ENCODE peak calls at places on chromosomes 1 and 21, in ten cellular contexts. N, H, M, I, O, A, Q, X, U and F are unnamed samples.

GRCh38 chr1:24095140-24095859 is 16.6 kb downstream of the MYOM3 start:
- DNase-seq in N (no peak), H (no peak), M (no peak), I (no peak), O (no peak), A (no peak), Q (no peak), X (no peak), U (no peak), F (no peak)

GRCh38 chr1:209583408-209583807 is at the start of gene CAMK1G:
- DNase-seq in N (no peak), H (no peak), M (no peak), I (peak), O (no peak), A (no peak), Q (no peak), X (peak), U (no peak), F (no peak)

GRCh38 chr1:101158424-101158823 is 78.4 kb upstream of the S1PR1 start:
- DNase-seq in N (no peak), H (no peak), M (no peak), I (no peak), O (no peak), A (no peak), Q (no peak), X (no peak), U (no peak), F (no peak)

GRCh38 chr1:37537378-37537777 is 16.7 kb downstream of the SNIP1 start:
- DNase-seq in N (no peak), H (no peak), M (no peak), I (no peak), O (peak), A (no peak), Q (no peak), X (no peak), U (no peak), F (no peak)

GRCh38 chr1:151716771-151717631 is at the start of gene CELF3:
- DNase-seq in N (no peak), H (no peak), M (no peak), I (no peak), O (no peak), A (no peak), Q (no peak), X (no peak), U (no peak), F (no peak)

GRCh38 chr1:3817138-3817740 is 20.9 kb upstream of the LRRC47 start:
- DNase-seq in N (no peak), H (no peak), M (no peak), I (no peak), O (no peak), A (no peak), Q (no peak), X (no peak), U (no peak), F (no peak)

GRCh38 chr1:48674641-48675040 is 102.0 kb downstream of the BEND5 start:
- DNase-seq in N (no peak), H (no peak), M (no peak), I (no peak), O (no peak), A (no peak), Q (no peak), X (no peak), U (no peak), F (no peak)

GRCh38 chr1:210123383-210123782 is 109.2 kb upstream of the SERTAD4 start:
- DNase-seq in N (no peak), H (no peak), M (no peak), I (no peak), O (no peak), A (no peak), Q (no peak), X (no peak), U (no peak), F (no peak)

GRCh38 chr1:27298632-27299384 is 23.2 kb upstream of the TMEM222 start:
- DNase-seq in N (no peak), H (no peak), M (no peak), I (no peak), O (no peak), A (no peak), Q (no peak), X (no peak), U (no peak), F (peak)

GRCh38 chr21:34132905-34133304 is 59.5 kb downstream of the MRPS6 start:
- DNase-seq in N (no peak), H (no peak), M (no peak), I (no peak), O (no peak), A (no peak), Q (no peak), X (no peak), U (no peak), F (no peak)

GRCh38 chr1:239696317-239696716 is 309.9 kb downstream of the CHRM3 start:
- DNase-seq in N (no peak), H (no peak), M (no peak), I (no peak), O (no peak), A (no peak), Q (no peak), X (no peak), U (no peak), F (no peak)

GRCh38 chr1:26158271-26159112 is at the start of gene FAM110D:
- DNase-seq in N (no peak), H (no peak), M (no peak), I (no peak), O (no peak), A (no peak), Q (no peak), X (no peak), U (no peak), F (no peak)

GRCh38 chr1:227317541-227318002 is 720 bp downstream of the CDC42BPA start:
- DNase-seq in N (peak), H (no peak), M (no peak), I (peak), O (peak), A (peak), Q (no peak), X (peak), U (peak), F (peak)

GRCh38 chr21:44681861-44682579 is at the start of gene KRTAP12-1:
- DNase-seq in N (no peak), H (no peak), M (no peak), I (no peak), O (no peak), A (no peak), Q (no peak), X (no peak), U (no peak), F (no peak)

GRCh38 chr1:171188388-171189266 is 3.5 kb downstream of the FMO2 start:
- DNase-seq in N (peak), H (peak), M (peak), I (peak), O (peak), A (peak), Q (no peak), X (peak), U (peak), F (peak)

GRCh38 chr1:8702848-8703810 is 114.3 kb downstream of the RERE start:
- DNase-seq in N (peak), H (peak), M (no peak), I (peak), O (peak), A (peak), Q (peak), X (peak), U (peak), F (peak)

GRCh38 chr1:241235236-241235897 is 121.6 kb downstream of the RGS7 start:
- DNase-seq in N (no peak), H (no peak), M (no peak), I (no peak), O (no peak), A (no peak), Q (no peak), X (no peak), U (no peak), F (no peak)

GRCh38 chr1:64743954-64744491 is 852 bp upstream of the RAVER2 start:
- DNase-seq in N (no peak), H (no peak), M (no peak), I (no peak), O (no peak), A (no peak), Q (no peak), X (no peak), U (no peak), F (no peak)

GRCh38 chr21:37765501-37765900 is 150.8 kb downstream of the KCNJ6 start:
- DNase-seq in N (no peak), H (no peak), M (no peak), I (no peak), O (no peak), A (no peak), Q (no peak), X (no peak), U (no peak), F (no peak)
- H3K27ac ChIP-seq in N (no peak), H (no peak), M (no peak), I (no peak), O (no peak), A (no peak), Q (no peak), X (no peak), U (no peak), F (no peak)

GRCh38 chr1:116567790-116568667 is 2.8 kb downstream of the CD58 start:
- DNase-seq in N (no peak), H (no peak), M (no peak), I (no peak), O (no peak), A (no peak), Q (no peak), X (no peak), U (no peak), F (no peak)

GRCh38 chr1:116570358-116571214 is at the start of gene CD58:
- DNase-seq in N (peak), H (peak), M (no peak), I (peak), O (peak), A (peak), Q (peak), X (peak), U (peak), F (peak)

GRCh38 chr1:116569776-116570357 is 959 bp downstream of the CD58 start:
- DNase-seq in N (no peak), H (peak), M (no peak), I (peak), O (peak), A (no peak), Q (peak), X (peak), U (peak), F (peak)

GRCh38 chr1:116571215-116571919 is 541 bp upstream of the CD58 start:
- DNase-seq in N (no peak), H (no peak), M (no peak), I (no peak), O (no peak), A (no peak), Q (no peak), X (no peak), U (no peak), F (no peak)

GRCh38 chr1:116568925-116569490 is 1.8 kb downstream of the CD58 start:
- DNase-seq in N (no peak), H (no peak), M (no peak), I (no peak), O (no peak), A (no peak), Q (no peak), X (no peak), U (no peak), F (no peak)
- TF ChIP-seq POLR2A in N (no peak), H (no peak), M (peak), I (no peak), O (no peak), A (no peak), Q (no peak), X (no peak), U (no peak), F (no peak)

GRCh38 chr1:235617140-235617539 is 32.4 kb downstream of the GNG4 start:
- DNase-seq in N (no peak), H (no peak), M (no peak), I (no peak), O (no peak), A (no peak), Q (no peak), X (no peak), U (no peak), F (no peak)

GRCh38 chr1:235612761-235613160 is 36.8 kb downstream of the GNG4 start:
- DNase-seq in N (no peak), H (no peak), M (no peak), I (no peak), O (no peak), A (no peak), Q (no peak), X (no peak), U (no peak), F (no peak)

GRCh38 chr1:235614442-235614954 is 35.1 kb downstream of the GNG4 start:
- DNase-seq in N (no peak), H (no peak), M (no peak), I (no peak), O (no peak), A (no peak), Q (no peak), X (no peak), U (peak), F (no peak)

GRCh38 chr1:235613617-235614016 is 36.0 kb downstream of the GNG4 start:
- DNase-seq in N (no peak), H (no peak), M (no peak), I (no peak), O (no peak), A (no peak), Q (no peak), X (no peak), U (no peak), F (no peak)

DNA sequence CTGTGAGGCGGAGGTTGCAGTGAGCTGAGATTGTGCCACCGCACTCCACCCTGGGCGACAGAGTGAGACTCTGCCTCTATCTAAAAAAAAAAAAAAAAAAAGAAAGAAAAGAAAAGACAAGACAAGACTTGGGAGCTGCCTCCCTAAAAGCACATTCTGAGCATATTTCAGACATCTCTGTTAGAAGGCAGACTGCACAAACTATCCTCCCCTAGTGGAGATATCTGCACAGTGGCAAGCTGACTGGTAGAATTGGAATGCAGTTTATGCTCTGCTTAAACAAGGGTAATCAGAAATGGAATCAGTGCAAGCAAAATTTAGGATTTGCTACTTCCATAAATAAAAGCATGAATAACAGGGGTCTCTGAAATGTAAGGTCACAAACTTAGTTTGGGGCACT is 31.8 kb downstream of the GNG4 start:
- DNase-seq in N (no peak), H (no peak), M (no peak), I (no peak), O (no peak), A (no peak), Q (no peak), X (no peak), U (no peak), F (no peak)
- TF ChIP-seq CTCF in N (no peak), H (peak), M (no peak), I (no peak), O (no peak), A (no peak), Q (no peak), X (no peak), U (no peak), F (no peak)

GRCh38 chr1:21952806-21953514 is 15.8 kb upstream of the HSPG2 start:
- DNase-seq in N (no peak), H (no peak), M (no peak), I (no peak), O (no peak), A (no peak), Q (no peak), X (no peak), U (no peak), F (peak)

GRCh38 chr1:21951576-21951870 is 14.4 kb upstream of the HSPG2 start:
- DNase-seq in N (no peak), H (no peak), M (no peak), I (no peak), O (no peak), A (no peak), Q (no peak), X (no peak), U (no peak), F (no peak)

GRCh38 chr1:21956720-21957552 is 19.8 kb upstream of the HSPG2 start:
- DNase-seq in N (no peak), H (no peak), M (no peak), I (no peak), O (peak), A (no peak), Q (peak), X (peak), U (no peak), F (peak)

GRCh38 chr1:21955058-21955457 is 17.9 kb upstream of the HSPG2 start:
- DNase-seq in N (no peak), H (no peak), M (no peak), I (no peak), O (no peak), A (no peak), Q (no peak), X (no peak), U (no peak), F (peak)

DNA sequence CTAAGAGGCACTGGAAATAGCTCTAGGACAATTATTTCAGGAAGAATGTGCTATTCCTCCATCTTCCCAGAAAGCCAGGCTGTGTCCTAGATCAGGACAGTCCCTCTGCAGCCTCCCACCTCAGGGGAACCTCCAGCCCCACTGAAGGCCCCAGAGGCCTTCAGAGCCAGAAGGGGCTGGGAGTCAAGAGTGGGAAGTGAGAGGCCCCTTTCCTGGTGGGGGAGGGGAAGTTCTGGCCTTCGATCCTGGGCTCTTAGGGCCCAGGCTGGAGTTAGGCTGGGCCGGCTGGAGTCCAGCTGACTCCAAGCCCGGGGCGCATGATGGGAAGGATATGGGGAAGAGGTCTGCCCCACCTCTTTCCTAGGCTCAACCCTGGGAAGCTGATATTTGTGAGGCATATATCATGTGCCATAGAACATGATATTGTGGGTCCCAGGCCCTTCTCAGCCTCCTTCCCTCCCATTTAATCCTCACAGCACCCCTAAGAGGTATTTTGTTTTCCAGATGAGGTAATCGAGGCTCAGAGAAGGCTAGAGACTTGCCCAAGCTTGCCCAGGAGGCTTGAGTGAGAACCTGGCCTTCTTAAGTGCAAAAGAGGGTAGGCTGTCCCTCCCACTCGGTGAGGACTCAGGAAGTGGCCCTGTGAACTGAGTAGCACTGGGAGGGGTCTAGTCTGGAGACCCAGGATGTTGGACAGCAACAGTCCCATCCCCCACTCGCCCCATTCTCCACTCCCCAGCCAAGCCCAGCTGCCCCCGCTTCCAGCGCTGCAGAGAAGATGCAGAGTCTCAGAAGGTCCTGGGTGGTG is 18.6 kb upstream of the HSPG2 start:
- DNase-seq in N (no peak), H (no peak), M (no peak), I (no peak), O (no peak), A (no peak), Q (no peak), X (no peak), U (no peak), F (peak)
- H3K27ac ChIP-seq in N (peak), H (no peak), M (peak), I (no peak), O (no peak), A (peak), Q (peak), X (peak), U (no peak), F (peak)

GRCh38 chr21:32727728-32728454 is at the start of gene SYNJ1:
- DNase-seq in N (peak), H (peak), M (peak), I (peak), O (peak), A (peak), Q (peak), X (peak), U (peak), F (peak)
- TF ChIP-seq POLR2A in N (peak), H (peak), M (peak), I (peak), O (peak), A (peak), Q (peak), X (peak), U (peak), F (peak)

GRCh38 chr1:160621633-160622413 is 25.0 kb downstream of the SLAMF1 start:
- DNase-seq in N (no peak), H (no peak), M (no peak), I (no peak), O (no peak), A (no peak), Q (no peak), X (no peak), U (no peak), F (no peak)

GRCh38 chr1:160619742-160620277 is 27.0 kb downstream of the SLAMF1 start:
- DNase-seq in N (no peak), H (no peak), M (no peak), I (no peak), O (no peak), A (no peak), Q (no peak), X (no peak), U (no peak), F (no peak)

GRCh38 chr1:160618327-160618726 is 28.5 kb downstream of the SLAMF1 start:
- DNase-seq in N (no peak), H (no peak), M (no peak), I (no peak), O (no peak), A (no peak), Q (no peak), X (no peak), U (no peak), F (no peak)

GRCh38 chr1:160620942-160621632 is 25.8 kb downstream of the SLAMF1 start:
- DNase-seq in N (no peak), H (no peak), M (no peak), I (no peak), O (no peak), A (no peak), Q (no peak), X (no peak), U (no peak), F (no peak)

GRCh38 chr1:160618763-160619274 is 28.0 kb downstream of the SLAMF1 start:
- DNase-seq in N (peak), H (peak), M (no peak), I (no peak), O (no peak), A (no peak), Q (no peak), X (no peak), U (no peak), F (no peak)
- TF ChIP-seq CTCF in N (peak), H (peak), M (peak), I (no peak), O (peak), A (no peak), Q (peak), X (no peak), U (peak), F (peak)